ENCODE peak calls at places on chromosome 1, in four cellular contexts. D, T, N and M are unnamed samples.

GRCh38 chr1:40257313-40257687 is 736 bp upstream of the ZMPSTE24 start:
- DNase-seq in D (peak), T (peak), N (no peak), M (no peak)

GRCh38 chr1:56557746-56558145 is 21.6 kb downstream of the PLPP3 start:
- DNase-seq in D (no peak), T (no peak), N (no peak), M (no peak)

GRCh38 chr1:201461193-201461657 is 7.8 kb downstream of the PHLDA3 start:
- DNase-seq in D (peak), T (no peak), N (peak), M (peak)

GRCh38 chr1:63746129-63746864 is 27.5 kb upstream of the ROR1 start:
- DNase-seq in D (no peak), T (no peak), N (no peak), M (no peak)

GRCh38 chr1:206114692-206115430 is 2.3 kb downstream of the AVPR1B start:
- DNase-seq in D (no peak), T (no peak), N (no peak), M (no peak)

GRCh38 chr1:234975122-234975940 is 153.3 kb downstream of the TOMM20 start:
- DNase-seq in D (peak), T (peak), N (peak), M (no peak)

GRCh38 chr1:28602536-28603439 is 10.7 kb downstream of the RAB42 start:
- DNase-seq in D (no peak), T (no peak), N (no peak), M (peak)

GRCh38 chr1:218620956-218621355 is 275.8 kb downstream of the TGFB2 start:
- DNase-seq in D (no peak), T (no peak), N (no peak), M (peak)

GRCh38 chr1:2606004-2606805 is 19.6 kb downstream of the PRXL2B start:
- DNase-seq in D (no peak), T (no peak), N (peak), M (no peak)

GRCh38 chr1:4128616-4129015 is 228.5 kb upstream of the C1orf174 start:
- DNase-seq in D (no peak), T (no peak), N (no peak), M (no peak)